ENCODE peak calls at places on chromosomes 7 and 10, in five cellular contexts. V is transverse colon, D is GM12891, A is GM12892, I is HepG2. T is an unnamed sample.

GRCh38 chr10:128572696-128573095 is 446.5 kb upstream of the MKI67 start:
- DNase-seq in V (no peak), D (no peak), A (no peak), I (no peak), T (no peak)

GRCh38 chr10:113087082-113088029 is 137.3 kb downstream of the TCF7L2 start:
- DNase-seq in V (peak), D (no peak), A (no peak), I (peak), T (no peak)

GRCh38 chr7:41238851-41239331 is 464.0 kb downstream of the INHBA start:
- DNase-seq in V (no peak), D (no peak), A (no peak), I (no peak), T (no peak)

GRCh38 chr7:139118234-139118802 is 8.8 kb upstream of the ZC3HAV1 start:
- DNase-seq in V (no peak), D (no peak), A (no peak), I (peak), T (no peak)

GRCh38 chr7:17963281-17963680 is 23.0 kb upstream of the SNX13 start:
- DNase-seq in V (no peak), D (no peak), A (no peak), I (peak), T (no peak)

GRCh38 chr7:87564290-87564963 is 36.3 kb downstream of the ABCB1 start:
- DNase-seq in V (peak), D (no peak), A (peak), I (peak), T (no peak)

GRCh38 chr7:317643-318405 is 27.9 kb downstream of the FOXL3 start:
- DNase-seq in V (no peak), D (no peak), A (no peak), I (no peak), T (no peak)

GRCh38 chr10:88500656-88501055 is 82.5 kb downstream of the RNLS start:
- DNase-seq in V (no peak), D (no peak), A (no peak), I (no peak), T (no peak)

GRCh38 chr7:23106801-23107713 is 1.5 kb downstream of the KLHL7 start:
- DNase-seq in V (no peak), D (no peak), A (no peak), I (no peak), T (no peak)

GRCh38 chr7:103391976-103392375 is 44.5 kb downstream of the PSMC2 start:
- DNase-seq in V (no peak), D (no peak), A (no peak), I (no peak), T (no peak)

GRCh38 chr10:93469454-93469853 is 12.7 kb downstream of the MYOF start:
- DNase-seq in V (no peak), D (no peak), A (no peak), I (no peak), T (no peak)

GRCh38 chr7:91759205-91759863 is 121.2 kb downstream of the MTERF1 start:
- DNase-seq in V (peak), D (no peak), A (no peak), I (peak), T (peak)

GRCh38 chr10:51001587-51001986 is 72.7 kb upstream of the PRKG1 start:
- DNase-seq in V (no peak), D (no peak), A (no peak), I (no peak), T (no peak)

GRCh38 chr10:10903620-10904019 is 114.1 kb upstream of the CELF2 start:
- DNase-seq in V (no peak), D (no peak), A (no peak), I (no peak), T (no peak)

GRCh38 chr7:149790146-149790548 is 16.8 kb upstream of the ZNF467 start:
- DNase-seq in V (peak), D (peak), A (no peak), I (no peak), T (no peak)

GRCh38 chr10:12073526-12073925 is 4.8 kb downstream of the DHTKD1 start:
- DNase-seq in V (no peak), D (no peak), A (no peak), I (no peak), T (no peak)

GRCh38 chr7:94511763-94512162 is 2.2 kb downstream of the CASD1 start:
- DNase-seq in V (no peak), D (no peak), A (no peak), I (no peak), T (no peak)

GRCh38 chr7:128135275-128136214 is 104.3 kb upstream of the LRRC4 start:
- DNase-seq in V (peak), D (peak), A (peak), I (no peak), T (no peak)

GRCh38 chr10:62456611-62457101 is 82.5 kb downstream of the ZNF365 start:
- DNase-seq in V (peak), D (peak), A (peak), I (no peak), T (no peak)

GRCh38 chr10:129548534-129549130 is 81.6 kb downstream of the MGMT start:
- DNase-seq in V (no peak), D (no peak), A (no peak), I (no peak), T (no peak)

DNA sequence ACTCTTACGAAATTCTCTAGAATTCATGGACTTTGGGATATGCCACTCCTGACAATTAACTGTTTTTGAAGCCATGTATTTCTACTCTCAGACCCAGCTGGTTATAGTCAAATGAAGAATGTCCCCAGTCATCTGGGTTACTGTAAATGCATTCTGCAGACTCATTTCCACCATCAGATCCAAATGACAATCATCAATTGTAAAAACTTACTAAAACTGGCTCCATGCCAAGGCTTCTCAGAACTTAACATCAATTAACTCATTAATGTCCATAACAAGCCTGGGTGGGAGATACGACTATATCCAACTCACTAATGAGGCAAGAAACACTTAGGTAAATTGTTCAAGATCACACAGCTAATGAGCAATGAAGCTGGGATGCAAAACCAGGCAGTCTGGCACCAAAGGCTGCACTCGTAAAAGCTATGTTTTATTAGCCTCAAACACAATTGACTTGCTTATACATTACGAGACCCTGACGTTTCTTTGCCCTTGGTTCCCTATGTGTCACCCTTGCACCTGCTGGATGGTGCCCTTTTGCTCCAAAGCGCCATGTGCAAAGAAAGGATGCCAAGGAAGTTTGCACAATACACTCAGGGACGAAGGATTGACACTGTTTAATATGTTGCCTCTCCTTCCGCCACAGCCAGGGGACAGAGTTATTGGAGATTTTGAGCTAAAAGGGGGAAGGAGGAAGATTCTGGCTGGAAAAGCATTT is 250.3 kb downstream of the ELMO1 start:
- DNase-seq in V (no peak), D (no peak), A (no peak), I (peak), T (no peak)
- TF ChIP-seq POLR2AphosphoS5 in V (no peak), D (no peak), A (no peak), I (no peak), T (no peak)

DNA sequence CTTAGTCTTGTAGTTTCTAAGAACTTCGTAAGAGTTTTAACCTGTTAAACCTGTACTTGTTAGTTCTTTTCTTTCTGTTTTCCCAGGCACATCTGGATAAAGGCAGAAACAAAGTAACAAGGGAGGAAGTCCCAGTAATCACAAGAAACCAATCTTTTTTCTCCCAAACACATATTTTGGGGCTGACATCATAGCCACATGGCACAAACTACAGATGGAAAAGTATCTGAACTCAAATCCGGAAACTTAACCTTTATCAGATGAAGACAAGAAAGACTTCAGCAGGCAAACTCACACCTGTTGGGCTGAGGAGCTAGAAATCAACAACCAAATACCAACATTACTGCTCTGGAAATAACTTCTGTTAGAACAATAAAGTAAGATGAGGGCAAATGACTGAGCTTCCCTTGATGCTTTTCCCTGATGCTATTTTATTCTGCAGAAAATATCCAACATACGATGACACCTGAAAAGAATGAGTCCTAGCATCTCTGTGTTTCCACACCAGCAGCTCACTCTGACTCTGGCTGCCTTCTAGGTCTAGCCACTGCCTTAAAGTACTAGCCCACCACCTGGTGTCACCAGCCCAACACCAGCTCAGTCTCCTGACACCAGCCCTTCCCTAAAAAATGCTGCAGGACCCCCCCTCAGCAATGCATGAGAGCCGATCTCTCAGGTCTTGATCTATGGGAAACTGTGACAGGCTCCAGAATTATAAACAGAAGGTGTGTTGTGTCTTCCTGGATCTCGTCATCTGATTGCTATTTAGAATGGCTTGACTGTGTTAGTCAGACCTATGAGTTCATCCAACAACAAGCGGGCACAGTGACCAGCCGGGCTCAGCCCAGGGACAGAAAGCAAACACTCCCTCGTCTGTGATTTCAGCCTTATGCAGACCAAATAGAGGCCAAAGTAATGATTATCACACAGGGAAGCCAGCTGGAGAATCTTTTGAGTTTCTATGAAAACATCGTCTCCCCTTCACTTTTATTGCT is 66.8 kb downstream of the CUBN start:
- DNase-seq in V (no peak), D (no peak), A (no peak), I (peak), T (peak)
- TF ChIP-seq POLR2AphosphoS5 in V (no peak), D (no peak), A (no peak), I (no peak), T (no peak)

DNA sequence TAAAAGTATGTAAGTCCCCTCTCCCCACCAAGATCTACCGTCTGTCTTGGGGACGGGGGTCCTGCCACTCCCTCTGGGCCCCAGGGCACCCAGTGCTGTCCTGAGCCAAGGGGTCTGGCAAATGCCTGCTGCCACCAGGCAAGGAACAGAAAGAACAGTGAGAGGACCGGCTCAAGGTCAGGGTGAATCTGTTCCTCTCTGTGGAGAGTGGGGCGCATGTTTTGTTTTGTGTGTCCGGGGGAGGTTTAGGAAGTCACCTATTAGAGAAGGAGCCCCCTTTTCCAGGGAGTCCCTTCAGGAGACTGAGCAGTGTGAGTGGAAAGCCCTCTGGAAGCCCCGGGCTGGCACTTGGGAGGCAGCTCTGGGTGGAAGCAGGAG is 158.5 kb upstream of the RHEB start:
- DNase-seq in V (no peak), D (no peak), A (no peak), I (no peak), T (no peak)
- TF ChIP-seq POLR2AphosphoS5 in V (no peak), D (no peak), A (no peak), I (no peak), T (no peak)

DNA sequence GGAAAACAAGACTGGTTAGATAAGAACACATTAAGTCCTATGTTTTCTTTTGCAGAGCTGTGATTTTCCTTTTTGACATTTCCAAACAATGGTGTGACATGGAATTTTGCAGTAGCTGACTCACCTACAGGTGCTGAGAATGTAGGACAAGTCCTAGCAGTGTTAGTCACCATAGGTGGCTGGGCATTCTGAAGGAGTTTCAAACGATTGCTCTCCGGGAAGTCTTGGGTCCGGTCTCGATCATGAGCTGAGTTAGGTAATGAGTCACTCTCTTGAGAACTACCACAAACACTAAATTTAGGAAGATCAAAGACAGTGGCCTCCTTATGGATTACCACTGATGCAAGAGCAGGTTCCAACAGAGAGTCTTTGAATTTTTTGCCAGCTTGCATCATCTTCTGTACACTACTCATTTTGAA is 3.6 kb downstream of the FIGNL1 start:
- DNase-seq in V (no peak), D (no peak), A (no peak), I (peak), T (no peak)
- TF ChIP-seq POLR2AphosphoS5 in V (no peak), D (no peak), A (no peak), I (no peak), T (no peak)

DNA sequence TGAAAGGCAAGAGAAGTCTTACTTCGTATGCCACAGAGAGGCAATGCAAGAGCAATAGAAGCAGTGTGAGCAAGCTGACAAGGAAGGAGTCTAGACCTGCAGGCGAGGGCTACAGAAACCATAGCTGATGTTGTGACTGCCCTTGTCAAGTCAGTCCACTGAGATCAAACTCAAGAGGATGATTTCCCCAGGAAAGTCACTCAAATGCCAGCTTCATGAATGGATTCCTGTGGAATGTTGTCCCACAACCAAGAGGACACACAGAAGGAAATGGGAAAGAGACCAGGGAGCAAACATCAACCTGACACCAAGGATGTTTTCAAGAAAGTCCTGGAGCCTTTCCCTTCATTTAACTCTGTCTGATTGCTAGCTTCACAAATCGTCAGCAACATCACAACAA is 78.0 kb upstream of the GAD2 start:
- DNase-seq in V (no peak), D (no peak), A (no peak), I (no peak), T (no peak)
- TF ChIP-seq POLR2AphosphoS5 in V (no peak), D (no peak), A (no peak), I (no peak), T (no peak)

DNA sequence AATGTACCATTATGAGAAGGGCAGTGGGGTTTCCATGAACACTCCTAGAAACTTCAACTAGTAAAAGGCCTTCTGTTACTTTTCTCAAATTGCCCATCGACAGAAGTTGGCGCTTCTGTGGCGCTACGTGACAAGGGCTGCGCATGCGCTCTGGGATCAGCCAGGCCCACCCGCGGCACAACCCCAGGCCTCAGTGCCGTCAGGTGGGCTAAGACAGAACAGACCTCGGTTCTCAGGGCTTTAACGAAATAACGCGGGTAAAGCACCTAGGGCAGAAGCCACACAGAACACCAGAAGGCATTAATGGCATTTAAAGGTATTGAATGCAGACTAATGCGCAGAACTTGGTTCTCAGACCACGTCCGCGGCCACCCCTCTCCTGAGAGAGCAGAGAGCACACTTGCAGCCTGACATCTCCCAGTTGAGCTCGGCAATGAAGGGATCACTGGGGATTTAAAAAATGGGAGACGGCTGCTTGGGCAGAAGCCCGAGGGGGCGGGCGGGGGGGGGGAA is 67.6 kb upstream of the CTNNA3 start:
- DNase-seq in V (peak), D (no peak), A (peak), I (peak), T (peak)
- TF ChIP-seq POLR2AphosphoS5 in V (peak), D (no peak), A (no peak), I (no peak), T (no peak)